ENCODE peak calls at places on chromosomes 13 and 19, in ten cellular contexts. S, D, M, E, I, W, P, N, J and O are unnamed samples.

GRCh38 chr13:44347905-44348304 is 25.7 kb upstream of the SERP2 start:
- DNase-seq in S (no peak), E (no peak), W (no peak), M (no peak), J (no peak), N (peak), D (no peak), P (peak), I (no peak), O (no peak)

GRCh38 chr19:7509625-7510024 is 6.3 kb upstream of the ZNF358 start:
- DNase-seq in M (no peak), E (no peak), D (peak), W (no peak), I (no peak), J (no peak), S (no peak), P (no peak), N (no peak), O (no peak)

GRCh38 chr19:57653689-57654088 is 15.0 kb upstream of the ZSCAN4 start:
- DNase-seq in J (no peak), M (no peak), W (no peak), E (no peak), N (no peak), D (no peak), S (no peak), I (no peak), P (no peak), O (no peak)

GRCh38 chr19:7349961-7350711 is 1.4 kb downstream of the ARHGEF18 start:
- DNase-seq in D (no peak), J (peak), M (peak), P (no peak), I (no peak), E (no peak), W (no peak), N (no peak), S (peak), O (no peak)

GRCh38 chr13:33108620-33109019 is 92.4 kb downstream of the KL start:
- DNase-seq in M (no peak), I (no peak), N (no peak), S (no peak), P (peak), W (no peak), D (no peak), J (no peak), E (no peak), O (no peak)

GRCh38 chr19:17721821-17722220 is 2.5 kb downstream of the MAP1S start:
- DNase-seq in I (no peak), S (no peak), J (no peak), D (no peak), W (peak), E (peak), N (no peak), P (peak), M (no peak), O (peak)

GRCh38 chr19:43560687-43561086 is 14.6 kb downstream of the XRCC1 start:
- DNase-seq in W (no peak), I (no peak), P (no peak), E (no peak), D (peak), M (no peak), N (no peak), J (no peak), S (no peak), O (no peak)

GRCh38 chr19:8030906-8031305 is 21.7 kb upstream of the CCL25 start:
- DNase-seq in N (no peak), I (no peak), J (no peak), W (no peak), P (no peak), D (no peak), M (no peak), S (no peak), E (no peak), O (no peak)

GRCh38 chr19:10421240-10421948 is 1.1 kb downstream of the PDE4A start:
- DNase-seq in W (no peak), I (no peak), M (no peak), N (no peak), E (no peak), S (no peak), D (no peak), J (no peak), P (no peak), O (no peak)
- H3K4me3 ChIP-seq in W (peak), I (no peak), M (peak), N (no peak), E (peak), S (no peak), D (no peak), J (peak), P (no peak), O (no peak)

GRCh38 chr19:45574526-45574925 is 10.1 kb downstream of the OPA3 start:
- DNase-seq in I (no peak), N (no peak), S (no peak), J (no peak), E (no peak), D (no peak), W (no peak), P (no peak), M (no peak), O (no peak)

GRCh38 chr19:45575216-45575615 is 9.4 kb downstream of the OPA3 start:
- DNase-seq in W (no peak), D (no peak), P (no peak), E (no peak), N (no peak), J (no peak), M (no peak), S (no peak), I (no peak), O (no peak)

GRCh38 chr19:45576682-45577081 is 7.9 kb downstream of the OPA3 start:
- DNase-seq in M (no peak), P (no peak), I (no peak), J (no peak), E (no peak), W (no peak), N (no peak), S (no peak), D (no peak), O (no peak)

GRCh38 chr19:45578861-45579260 is 5.7 kb downstream of the OPA3 start:
- DNase-seq in J (no peak), E (no peak), M (no peak), I (no peak), W (no peak), N (no peak), P (peak), S (no peak), D (no peak), O (no peak)

GRCh38 chr19:45577111-45577905 is 7.3 kb downstream of the OPA3 start:
- DNase-seq in M (no peak), D (peak), E (peak), I (peak), N (no peak), W (no peak), S (no peak), J (no peak), P (peak), O (peak)
- H3K4me3 ChIP-seq in M (no peak), D (no peak), E (no peak), I (no peak), N (no peak), W (no peak), S (no peak), J (no peak), P (no peak), O (no peak)

GRCh38 chr19:12947702-12948596 is 2.3 kb downstream of the RAD23A start:
- DNase-seq in W (no peak), J (no peak), D (no peak), M (no peak), S (peak), P (no peak), I (no peak), N (no peak), E (no peak), O (no peak)
- H3K4me3 ChIP-seq in W (no peak), J (no peak), D (no peak), M (no peak), S (no peak), P (no peak), I (no peak), N (no peak), E (no peak), O (no peak)

GRCh38 chr19:30225615-30226463 is 146.3 kb upstream of the ZNF536 start:
- DNase-seq in W (no peak), I (no peak), N (no peak), M (no peak), P (no peak), D (peak), E (no peak), S (no peak), J (no peak), O (no peak)
- H3K4me3 ChIP-seq in W (peak), I (no peak), N (no peak), M (no peak), P (peak), D (no peak), E (peak), S (peak), J (no peak), O (peak)

GRCh38 chr13:23161176-23161825 is 19.5 kb upstream of the SGCG start:
- DNase-seq in E (no peak), I (no peak), P (no peak), J (no peak), M (no peak), S (no peak), D (no peak), W (no peak), N (no peak), O (no peak)

GRCh38 chr13:23159205-23159586 is 21.6 kb upstream of the SGCG start:
- DNase-seq in I (no peak), E (peak), S (peak), W (no peak), M (no peak), N (no peak), J (no peak), D (peak), P (peak), O (peak)

GRCh38 chr13:23160241-23161175 is 20.3 kb upstream of the SGCG start:
- DNase-seq in W (no peak), E (no peak), M (no peak), S (peak), J (no peak), N (no peak), I (no peak), P (no peak), D (peak), O (no peak)

DNA sequence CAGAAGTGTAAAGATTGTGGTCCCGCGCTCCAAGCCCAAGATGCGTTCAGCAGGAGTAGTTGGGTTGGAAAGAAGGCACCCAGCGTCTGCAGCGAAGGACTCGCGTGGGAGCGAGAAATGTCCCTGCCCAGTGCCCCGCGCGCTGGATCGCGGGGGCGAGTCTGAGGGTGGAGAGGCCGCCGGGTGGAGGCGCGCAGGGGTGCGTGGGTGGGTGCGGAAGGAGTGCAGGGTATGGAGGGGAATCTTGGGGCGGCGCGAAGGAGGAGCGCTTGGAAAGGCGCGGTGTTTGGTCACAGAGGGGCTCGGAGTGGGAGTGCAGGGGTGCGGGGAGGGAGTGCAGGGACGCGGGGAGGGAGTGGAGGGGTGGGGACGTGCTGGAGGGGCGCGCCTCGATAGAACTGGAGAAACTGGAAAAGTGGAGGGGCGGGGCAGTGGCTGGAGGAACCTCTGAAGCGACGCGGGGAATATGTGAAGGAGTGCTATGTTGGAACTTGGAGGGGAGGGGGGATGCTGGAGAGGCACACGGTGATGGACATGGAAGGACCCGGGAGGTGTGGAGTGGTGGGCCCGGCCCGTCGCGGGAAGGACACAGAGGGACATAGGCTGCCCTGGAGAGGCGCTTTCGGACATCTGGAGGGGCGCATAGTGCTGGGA is 21.1 kb upstream of the SGCG start:
- DNase-seq in P (no peak), S (peak), D (peak), E (no peak), I (no peak), N (no peak), W (no peak), J (no peak), M (no peak), O (no peak)
- H3K4me3 ChIP-seq in P (peak), S (no peak), D (peak), E (peak), I (no peak), N (peak), W (peak), J (no peak), M (no peak), O (peak)

GRCh38 chr13:19587635-19588300 is 26.4 kb upstream of the TPTE2 start:
- DNase-seq in M (peak), P (peak), N (peak), W (no peak), I (peak), D (peak), S (no peak), E (no peak), J (peak), O (no peak)
- H3K4me3 ChIP-seq in M (no peak), P (no peak), N (no peak), W (no peak), I (no peak), D (no peak), S (no peak), E (no peak), J (no peak), O (no peak)

DNA sequence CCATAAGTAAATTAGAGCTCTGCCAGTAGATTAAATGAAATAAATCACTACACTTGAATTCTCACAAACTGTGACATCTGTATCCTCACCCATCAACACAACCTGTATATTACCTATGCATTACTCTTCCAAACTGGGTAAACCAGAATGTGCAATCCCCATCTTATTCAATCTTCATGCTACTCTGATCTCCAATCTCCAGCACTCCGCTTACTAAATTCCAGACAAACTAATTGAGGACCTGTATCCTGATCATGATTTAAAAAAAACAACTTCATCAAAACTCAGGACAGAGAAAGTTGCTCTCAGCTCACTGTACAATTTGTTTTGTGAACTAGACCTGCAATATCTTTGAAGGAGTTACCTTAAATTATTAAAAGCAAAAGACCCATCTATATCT is 74.4 kb downstream of the FOXO1 start:
- DNase-seq in W (no peak), E (no peak), N (no peak), J (no peak), I (no peak), P (no peak), D (no peak), S (no peak), M (no peak), O (no peak)
- H3K4me3 ChIP-seq in W (no peak), E (no peak), N (no peak), J (no peak), I (no peak), P (no peak), D (no peak), S (no peak), M (peak), O (no peak)

GRCh38 chr19:11420429-11420893 is 1.3 kb upstream of the RGL3 start:
- DNase-seq in E (peak), M (no peak), P (peak), S (peak), W (no peak), J (no peak), D (no peak), N (peak), I (peak), O (peak)

GRCh38 chr19:11423164-11423803 is 4.2 kb upstream of the RGL3 start:
- DNase-seq in M (no peak), N (no peak), W (no peak), I (no peak), S (no peak), P (no peak), D (no peak), J (no peak), E (no peak), O (no peak)

GRCh38 chr19:11422163-11423068 is 3.3 kb upstream of the RGL3 start:
- DNase-seq in E (peak), M (peak), W (peak), D (peak), J (peak), N (peak), I (peak), S (peak), P (peak), O (peak)

GRCh38 chr19:11420894-11421606 is 1.9 kb upstream of the RGL3 start:
- DNase-seq in I (no peak), E (peak), W (no peak), D (peak), N (no peak), M (peak), J (no peak), P (no peak), S (no peak), O (peak)

DNA sequence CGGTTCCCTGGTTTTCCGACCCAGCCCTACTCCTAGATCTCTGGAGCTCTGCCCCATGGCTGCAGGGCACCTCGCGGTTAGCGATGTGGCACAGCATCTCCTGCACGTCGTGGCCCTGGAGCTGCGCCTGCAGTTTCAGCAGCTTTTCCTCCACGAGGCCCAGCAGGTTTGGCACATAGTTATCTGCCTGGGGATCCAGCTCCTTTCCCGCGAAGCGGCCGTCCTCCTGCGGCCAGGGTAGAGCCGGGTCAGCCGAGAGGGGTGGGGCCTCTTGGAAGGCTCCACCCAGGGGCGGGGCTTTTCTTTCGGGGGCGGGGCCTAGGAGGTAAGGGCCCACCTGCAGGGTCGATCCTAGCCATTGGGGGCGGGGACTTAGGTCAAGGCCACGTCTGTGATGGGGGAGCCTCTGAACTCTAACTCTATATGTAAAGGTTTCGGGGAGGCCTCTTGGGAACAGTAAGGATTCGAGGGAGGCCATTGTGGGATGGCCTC is 2.5 kb upstream of the RGL3 start:
- DNase-seq in S (peak), E (peak), D (peak), N (no peak), P (no peak), W (no peak), J (peak), M (no peak), I (peak), O (peak)
- H3K4me3 ChIP-seq in S (no peak), E (peak), D (peak), N (no peak), P (no peak), W (peak), J (peak), M (peak), I (no peak), O (peak)

GRCh38 chr19:19186742-19187141 is 5.2 kb downstream of the BORCS8 start:
- DNase-seq in J (no peak), M (no peak), E (no peak), D (no peak), I (no peak), N (no peak), S (no peak), P (no peak), W (no peak), O (no peak)

GRCh38 chr19:19181614-19182013 is 10.3 kb downstream of the BORCS8 start:
- DNase-seq in J (no peak), I (no peak), N (no peak), D (no peak), E (no peak), P (no peak), W (no peak), S (no peak), M (no peak), O (no peak)

DNA sequence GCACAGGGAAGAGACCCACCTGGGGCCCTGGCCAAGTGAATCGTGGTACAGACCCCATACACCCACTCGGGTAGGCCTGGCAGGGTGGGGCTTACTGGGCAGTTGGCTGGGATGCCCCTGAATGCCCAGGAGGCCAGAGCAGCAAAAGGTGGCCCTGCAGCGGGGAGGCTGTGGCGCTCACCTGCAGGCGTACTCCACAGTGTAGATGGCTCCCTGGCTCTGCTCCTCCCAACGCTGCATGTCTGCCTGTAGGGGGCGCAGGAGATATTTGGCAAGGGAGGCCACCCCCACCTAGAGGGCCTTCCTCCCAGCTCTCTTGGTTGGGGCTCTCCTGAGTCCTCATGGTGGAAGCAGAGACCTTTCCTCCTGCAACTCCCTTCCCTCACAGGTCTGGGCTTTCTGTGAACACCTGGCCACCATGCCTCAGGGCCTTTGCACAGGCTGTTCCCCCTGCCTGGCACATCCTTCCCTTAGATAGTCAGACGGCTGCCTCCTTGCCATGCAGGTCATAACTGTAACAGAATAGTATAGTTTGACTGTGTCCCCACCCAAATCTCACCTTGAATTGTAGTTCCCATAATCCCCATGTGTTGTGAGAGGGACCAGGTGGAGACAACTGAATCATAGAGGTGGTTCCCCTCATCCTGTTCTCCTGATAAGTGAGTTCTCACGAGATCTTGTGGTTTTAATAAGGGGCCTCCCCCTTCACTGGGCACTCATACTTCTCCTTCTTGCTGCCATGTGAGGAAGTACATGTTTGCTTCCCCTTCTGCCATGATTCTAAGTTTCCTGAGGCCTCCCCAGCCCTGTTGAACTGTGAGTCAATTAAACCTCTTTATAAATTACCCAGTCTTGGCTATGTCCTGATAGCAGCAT is 5.9 kb downstream of the BORCS8 start:
- DNase-seq in S (no peak), W (no peak), I (no peak), J (peak), D (peak), E (no peak), P (peak), N (no peak), M (peak), O (no peak)
- H3K4me3 ChIP-seq in S (no peak), W (no peak), I (no peak), J (no peak), D (no peak), E (no peak), P (no peak), N (no peak), M (no peak), O (no peak)

DNA sequence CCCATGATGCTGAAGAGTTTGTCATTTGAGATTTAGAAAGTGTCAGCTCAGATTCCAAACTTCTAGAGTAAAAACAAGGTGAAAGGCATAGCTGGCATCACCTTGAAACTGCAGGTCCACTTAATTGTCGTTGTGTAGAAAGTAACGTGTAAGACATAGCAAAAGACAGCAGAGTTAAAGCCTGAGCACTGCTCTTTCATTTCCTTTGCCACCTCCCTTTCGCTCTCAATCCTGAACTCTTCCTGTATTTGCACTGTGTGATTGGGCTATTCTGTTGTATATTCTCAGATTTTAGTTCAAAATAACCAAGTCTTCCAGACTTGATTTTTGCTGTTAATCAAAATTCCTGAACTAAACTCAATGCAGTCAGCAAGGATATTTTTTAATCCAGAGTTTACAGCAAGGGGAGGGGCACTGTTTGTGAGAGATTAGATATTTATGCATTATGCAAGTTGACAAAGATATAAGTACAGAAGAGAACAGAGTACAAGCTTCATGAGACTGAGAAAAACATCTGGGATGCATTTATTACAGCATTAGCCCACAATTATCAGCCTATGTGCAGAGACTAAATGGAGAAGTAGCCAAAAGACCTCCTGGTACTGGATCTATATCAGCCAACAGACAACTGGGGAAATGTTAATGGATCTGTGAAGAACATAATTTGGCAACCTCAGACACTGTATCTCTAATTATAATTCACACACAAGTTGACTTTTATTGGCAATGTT is 328.7 kb downstream of the SUCLA2 start:
- DNase-seq in D (no peak), M (no peak), E (no peak), J (no peak), S (no peak), N (no peak), P (no peak), W (no peak), I (no peak), O (no peak)
- H3K4me3 ChIP-seq in D (no peak), M (no peak), E (no peak), J (no peak), S (no peak), N (no peak), P (no peak), W (no peak), I (no peak), O (no peak)